ENCODE peak calls at places on chromosomes 2 and 18, in five cellular contexts. D is H9, W is IMR-90, G is mesenchymal stem cell, B is neuronal stem cell. F is an unnamed sample. For H3K4me1, the result is how much of the 10 kb centered on the place peaks cover.

GRCh38 chr2:28354920-28355520 is 37.6 kb upstream of the FOSL2 start:
- DNase-seq in W (no peak), B (no peak), D (no peak), G (no peak), F (no peak)

GRCh38 chr2:4635289-4635688 is 931.9 kb downstream of the DCDC2C start:
- DNase-seq in G (no peak), D (no peak), W (no peak), B (no peak), F (no peak)

GRCh38 chr18:76367168-76367785 is 127.8 kb downstream of the ZNF516 start:
- DNase-seq in G (no peak), W (no peak), B (no peak), D (no peak), F (no peak)

GRCh38 chr2:67752964-67753363 is 309.8 kb downstream of the C1D start:
- DNase-seq in B (no peak), G (peak), W (peak), D (no peak), F (no peak)

GRCh38 chr2:222568866-222569265 is 87.0 kb downstream of the FARSB start:
- DNase-seq in W (peak), B (no peak), D (no peak), G (no peak), F (no peak)

GRCh38 chr2:127626175-127626574 is 19.8 kb upstream of the GPR17 start:
- DNase-seq in D (no peak), G (no peak), W (no peak), B (no peak), F (no peak)

GRCh38 chr18:12420831-12421421 is 13.2 kb downstream of the PRELID3A start:
- DNase-seq in G (no peak), W (no peak), D (peak), B (peak), F (peak)

GRCh38 chr2:66537001-66537400 is 102.1 kb downstream of the MEIS1 start:
- DNase-seq in G (no peak), W (no peak), D (no peak), B (peak), F (peak)

GRCh38 chr2:217959723-217960122 is 43.1 kb downstream of the TNS1 start:
- DNase-seq in G (no peak), B (no peak), D (peak), W (peak), F (peak)

GRCh38 chr2:32738939-32739338 is 111.1 kb downstream of the TTC27 start:
- DNase-seq in W (peak), D (no peak), B (no peak), G (no peak), F (no peak)

GRCh38 chr2:201697899-201698298 is 545 bp downstream of the MPP4 start:
- DNase-seq in D (no peak), B (no peak), W (peak), G (peak), F (peak)

GRCh38 chr2:85458611-85459563 is 40.4 kb downstream of the SH2D6 start:
- DNase-seq in G (no peak), W (no peak), B (no peak), D (peak), F (peak)

GRCh38 chr2:53827398-53828175 is 32.2 kb downstream of the GPR75 start:
- DNase-seq in B (peak), W (peak), G (no peak), D (no peak), F (peak)

GRCh38 chr2:222142027-222142426 is 156.8 kb downstream of the PAX3 start:
- DNase-seq in W (no peak), B (no peak), G (no peak), D (no peak), F (peak)

GRCh38 chr18:75247601-75248421 is 37.2 kb downstream of the TSHZ1 start:
- DNase-seq in G (peak), B (no peak), W (peak), D (no peak), F (no peak)

GRCh38 chr18:69585696-69586095 is 185.0 kb downstream of the DOK6 start:
- DNase-seq in D (no peak), B (no peak), W (no peak), G (no peak), F (no peak)

GRCh38 chr2:38610851-38611801 is 8.4 kb upstream of the HNRNPLL start:
- DNase-seq in G (peak), D (no peak), W (peak), B (no peak), F (no peak)

GRCh38 chr18:13136056-13136688 is 82.4 kb upstream of the LDLRAD4 start:
- DNase-seq in W (no peak), G (no peak), B (peak), D (no peak), F (peak)

GRCh38 chr2:157864857-157865450 is 11.2 kb downstream of the ACVR1 start:
- DNase-seq in B (no peak), G (no peak), D (no peak), W (no peak), F (no peak)

GRCh38 chr18:2197945-2198344 is 373.4 kb downstream of the METTL4 start:
- DNase-seq in G (no peak), D (no peak), B (no peak), W (no peak), F (no peak)

GRCh38 chr2:16890081-16890480 is 224.4 kb upstream of the CYRIA start:
- DNase-seq in D (peak), W (no peak), B (no peak), G (no peak), F (peak)

GRCh38 chr2:215105607-215106354 is 32.6 kb downstream of the ABCA12 start:
- DNase-seq in D (no peak), W (peak), G (peak), B (no peak), F (no peak)

GRCh38 chr2:27860111-27860510 is 30.1 kb downstream of the RBKS start:
- DNase-seq in D (no peak), B (no peak), W (peak), G (peak), F (no peak)

GRCh38 chr2:170165129-170165528 is 12.8 kb upstream of the MYO3B start:
- DNase-seq in W (peak), G (no peak), D (no peak), B (no peak), F (no peak)

GRCh38 chr2:150135223-150135883 is 352.1 kb downstream of the RND3 start:
- DNase-seq in D (no peak), W (no peak), G (no peak), B (no peak), F (no peak)

GRCh38 chr2:230933521-230934180 is 8.6 kb upstream of the GPR55 start:
- DNase-seq in W (no peak), B (no peak), G (no peak), D (peak), F (no peak)

GRCh38 chr18:10410472-10411300 is 43.7 kb upstream of the APCDD1 start:
- DNase-seq in W (no peak), G (no peak), B (no peak), D (no peak), F (peak)

GRCh38 chr2:43848174-43848573 is 9.4 kb downstream of the ABCG8 start:
- DNase-seq in B (no peak), W (peak), G (peak), D (no peak), F (no peak)

GRCh38 chr2:153057743-153058142 is 339.3 kb downstream of the ARL6IP6 start:
- DNase-seq in W (no peak), G (no peak), B (no peak), D (no peak), F (no peak)

GRCh38 chr2:234419726-234420125 is 77.2 kb downstream of the ARL4C start:
- DNase-seq in B (no peak), G (no peak), D (no peak), W (no peak), F (no peak)

GRCh38 chr18:3604626-3605408 is 154.8 kb downstream of the TGIF1 start:
- DNase-seq in G (peak), B (no peak), D (no peak), W (peak), F (peak)

GRCh38 chr2:182368446-182368845 is 58.4 kb downstream of the PDE1A start:
- DNase-seq in B (no peak), D (no peak), G (peak), W (peak), F (no peak)

GRCh38 chr18:45007531-45007930 is 326.8 kb downstream of the SETBP1 start:
- DNase-seq in G (no peak), W (peak), D (no peak), B (no peak), F (no peak)

GRCh38 chr2:231134910-231135650 is 10.2 kb upstream of the HTR2B start:
- DNase-seq in W (no peak), G (no peak), B (no peak), D (no peak), F (no peak)

GRCh38 chr2:132633635-132634034 is 36.4 kb downstream of the LYPD1 start:
- DNase-seq in W (no peak), D (no peak), G (no peak), B (no peak), F (peak)

GRCh38 chr2:219886615-219887014 is 259.2 kb downstream of the SLC4A3 start:
- DNase-seq in B (no peak), D (peak), W (peak), G (no peak), F (peak)

GRCh38 chr2:213274143-213274542 is 10.1 kb upstream of the SPAG16 start:
- DNase-seq in B (no peak), W (no peak), D (no peak), G (no peak), F (no peak)

GRCh38 chr2:11667194-11667593 is 2.8 kb downstream of the NTSR2 start:
- DNase-seq in W (no peak), G (no peak), B (no peak), D (no peak), F (no peak)

GRCh38 chr2:11667866-11668637 is 1.9 kb downstream of the NTSR2 start:
- DNase-seq in G (no peak), B (no peak), D (no peak), W (no peak), F (no peak)

GRCh38 chr2:11665510-11666362 is 4.3 kb downstream of the NTSR2 start:
- DNase-seq in W (no peak), G (no peak), B (no peak), D (no peak), F (no peak)

GRCh38 chr2:11672404-11672803 is 2.4 kb upstream of the NTSR2 start:
- DNase-seq in B (no peak), G (no peak), D (no peak), W (no peak), F (no peak)

GRCh38 chr2:11669454-11670291 is at the start of gene NTSR2:
- DNase-seq in B (peak), G (peak), W (peak), D (peak), F (peak)
- H2BK15ac ChIP-seq in B (no peak), G (no peak), W (no peak), D (no peak), F (no peak)

GRCh38 chr18:48550101-48550729 is 11.4 kb downstream of the CTIF start:
- DNase-seq in B (no peak), W (no peak), D (no peak), G (no peak), F (no peak)
- H3K4me1 ChIP-seq in B (under half), W (under half), D (under half), G (under half), F (under half)

GRCh38 chr2:72130671-72131360 is 16.8 kb downstream of the CYP26B1 start:
- DNase-seq in D (peak), B (no peak), G (no peak), W (no peak), F (no peak)

GRCh38 chr2:72131371-72131891 is 16.2 kb downstream of the CYP26B1 start:
- DNase-seq in B (no peak), W (no peak), D (peak), G (no peak), F (no peak)

GRCh38 chr2:72132981-72133720 is 14.5 kb downstream of the CYP26B1 start:
- DNase-seq in D (peak), B (no peak), G (no peak), W (no peak), F (no peak)

GRCh38 chr2:72133721-72134407 is 13.8 kb downstream of the CYP26B1 start:
- DNase-seq in B (no peak), G (no peak), D (no peak), W (no peak), F (no peak)

DNA sequence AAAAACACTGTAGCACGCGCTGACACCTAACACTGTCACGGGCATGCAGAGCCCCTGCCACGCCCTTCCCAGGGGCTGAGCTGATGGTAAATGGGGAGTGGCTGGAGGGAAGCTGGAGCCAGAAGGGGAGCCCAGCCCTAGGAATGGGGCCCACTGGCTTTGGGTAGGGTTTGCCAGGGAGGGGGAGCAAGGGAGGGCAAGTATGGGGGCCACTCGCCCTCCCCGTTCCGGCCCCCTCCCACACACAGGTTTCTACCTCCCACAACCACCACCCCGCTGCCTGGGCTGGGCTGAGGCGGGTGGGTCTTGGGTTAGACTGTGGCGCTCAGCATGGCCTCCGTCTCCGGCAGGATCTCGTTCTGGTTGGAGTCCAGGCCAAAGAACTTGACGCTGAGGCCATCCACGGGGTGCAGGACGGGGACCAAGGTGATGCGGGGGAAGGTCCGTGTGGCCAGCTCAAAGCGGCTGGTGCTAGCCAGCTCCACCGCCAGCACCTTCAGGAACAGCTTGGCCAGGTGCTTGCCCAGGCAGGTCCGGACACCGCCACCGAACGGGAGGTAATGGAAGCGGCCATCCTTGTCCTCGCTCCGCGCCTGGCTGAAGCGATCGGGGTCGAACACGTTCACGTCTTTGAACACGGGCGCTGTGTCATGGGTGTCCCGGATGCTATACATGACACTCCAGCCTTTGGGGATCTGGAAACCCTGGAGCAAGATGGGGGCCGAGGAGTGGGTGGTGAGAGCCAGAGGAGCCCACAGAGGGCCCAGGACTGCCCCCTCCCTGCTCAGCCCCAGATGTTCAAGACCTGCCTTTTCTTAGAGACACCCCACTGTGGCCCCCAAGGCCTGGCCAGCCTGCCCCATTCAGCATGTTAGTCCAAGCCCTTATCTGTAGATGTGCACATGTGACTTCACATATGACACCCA is 15.5 kb downstream of the CYP26B1 start:
- DNase-seq in D (peak), B (no peak), G (no peak), W (no peak), F (no peak)
- H2BK15ac ChIP-seq in D (no peak), B (peak), G (no peak), W (no peak), F (no peak)

DNA sequence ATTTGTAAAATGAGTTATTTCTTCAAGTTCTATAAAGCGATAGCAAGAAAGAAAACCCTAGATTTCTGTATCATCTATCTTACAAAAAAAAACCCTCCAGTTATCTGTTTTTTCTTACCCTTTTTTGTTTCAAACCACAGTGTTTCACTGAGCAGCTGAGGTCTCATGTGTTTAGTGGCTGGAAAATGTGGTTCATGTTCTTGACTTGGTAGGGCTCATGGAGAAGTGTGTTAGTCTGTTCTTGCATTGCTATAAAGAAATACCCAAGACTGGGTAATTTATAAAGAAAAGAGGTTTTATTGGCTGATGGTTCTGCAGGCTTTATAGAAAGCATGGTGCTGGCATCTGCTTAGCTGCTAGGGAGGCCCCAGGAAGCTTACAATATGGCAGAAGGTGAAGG is 147.3 kb upstream of the NABP1 start:
- DNase-seq in B (no peak), D (no peak), W (no peak), G (no peak), F (no peak)
- H3K4me1 ChIP-seq in B (under half), D (under half), W (under half), G (under half), F (under half)

F was measured in mesendoderm.